ENCODE peak calls at places on chromosome 7, in six cellular contexts. P is activated naive CD8-positive, alpha-beta T cell treated with anti-CD3 and anti-CD28 coated beads, Interleukin-2, amount 50 U/mL, for 24 hours; O is adrenal gland; M is activated CD4-positive, alpha-beta T cell treated with anti-CD3 and anti-CD28 coated beads, Interleukin-2, amount 10 ng/mL, durations not matched to agents 7 days and 5 days; I is cardiac fibroblast; G is HL-60. L is an unnamed sample.

GRCh38 chr7:121891731-121892130 is 18.8 kb downstream of the PTPRZ1 start:
- DNase-seq in O (no peak), P (no peak), G (no peak), I (no peak), M (no peak), L (no peak)

GRCh38 chr7:37833107-37833817 is 15.1 kb upstream of the NME8 start:
- DNase-seq in P (peak; percentile 40), I (peak; percentile 65), M (peak; percentile 53), G (peak; percentile 45), O (peak; percentile 40), L (peak; percentile 27)

GRCh38 chr7:101245147-101245668 is 327 bp upstream of the FIS1 start:
- DNase-seq in O (no peak), G (no peak), P (no peak), I (peak; percentile 20), M (no peak), L (no peak)

GRCh38 chr7:5063698-5064097 is 18.0 kb downstream of the RBAK start:
- DNase-seq in M (no peak), O (no peak), G (no peak), P (no peak), I (peak; percentile 25), L (no peak)

GRCh38 chr7:51279391-51280023 is 37.1 kb downstream of the COBL start:
- DNase-seq in P (no peak), I (no peak), M (no peak), G (no peak), O (no peak), L (no peak)

GRCh38 chr7:46279290-46279689 is 358.2 kb upstream of the IGFBP3 start:
- DNase-seq in I (no peak), O (no peak), M (no peak), G (no peak), P (no peak), L (no peak)

GRCh38 chr7:27576360-27576944 is 86.2 kb downstream of the HIBADH start:
- DNase-seq in M (no peak), G (no peak), I (peak; percentile 64), O (no peak), P (no peak), L (no peak)

GRCh38 chr7:70092314-70093303 is 494.3 kb downstream of the AUTS2 start:
- DNase-seq in O (no peak), P (no peak), G (no peak), I (no peak), M (no peak), L (no peak)

GRCh38 chr7:150451097-150451793 is 815 bp downstream of the GIMAP8 start:
- DNase-seq in G (no peak), M (peak; percentile 82), P (peak; percentile 77), I (no peak), O (no peak), L (peak; percentile 65)

GRCh38 chr7:27147211-27148030 is at the start of gene HOXA6:
- DNase-seq in M (no peak), P (no peak), G (no peak), I (no peak), O (peak; percentile 89), L (peak; percentile 54)

GRCh38 chr7:154832557-154833138 is 170.3 kb downstream of the PAXIP1 start:
- DNase-seq in P (no peak), O (no peak), M (no peak), G (peak; percentile 19), I (no peak), L (peak; percentile 57)

GRCh38 chr7:45221266-45221665 is 63.7 kb downstream of the RAMP3 start:
- DNase-seq in M (no peak), O (no peak), G (no peak), P (no peak), I (no peak), L (no peak)

GRCh38 chr7:135333196-135333595 is 99.6 kb downstream of the STRA8 start:
- DNase-seq in O (no peak), P (peak; percentile 6), I (peak; percentile 71), G (no peak), M (no peak), L (no peak)

GRCh38 chr7:111394891-111395290 is 167.4 kb downstream of the IMMP2L start:
- DNase-seq in M (no peak), P (no peak), O (no peak), I (no peak), G (no peak), L (no peak)

GRCh38 chr7:2930310-2931033 is 86.4 kb upstream of the GNA12 start:
- DNase-seq in M (no peak), G (no peak), I (no peak), P (no peak), O (no peak), L (no peak)

GRCh38 chr7:111090834-111091233 is at the start of gene LRRN3:
- DNase-seq in O (peak; percentile 64), P (peak; percentile 64), G (no peak), I (peak; percentile 61), M (peak; percentile 81), L (no peak)

GRCh38 chr7:150325110-150325611 is 1.8 kb upstream of the ACTR3C start:
- DNase-seq in P (no peak), I (peak; percentile 56), M (no peak), G (peak; percentile 90), O (peak; percentile 24), L (no peak)

GRCh38 chr7:69624431-69624830 is 26.2 kb downstream of the AUTS2 start:
- DNase-seq in G (no peak), M (no peak), I (no peak), P (no peak), O (no peak), L (no peak)

GRCh38 chr7:158581440-158582088 is 6.1 kb downstream of the PTPRN2 start:
- DNase-seq in I (no peak), P (no peak), G (no peak), M (no peak), O (no peak), L (no peak)

GRCh38 chr7:2164156-2164555 is 68.6 kb downstream of the MAD1L1 start:
- DNase-seq in I (no peak), P (no peak), G (no peak), M (no peak), O (no peak), L (no peak)

GRCh38 chr7:34075976-34076375 is 170.6 kb downstream of the BMPER start:
- DNase-seq in G (no peak), I (peak; percentile 54), M (no peak), O (no peak), P (no peak), L (no peak)

GRCh38 chr7:926061-927030 is 28.1 kb downstream of the ADAP1 start:
- DNase-seq in O (no peak), P (no peak), M (no peak), G (no peak), I (no peak), L (peak; percentile 54)

GRCh38 chr7:38744746-38745145 is 113.6 kb upstream of the AMPH start:
- DNase-seq in P (no peak), G (no peak), I (peak; percentile 97), M (no peak), O (no peak), L (no peak)

GRCh38 chr7:119660085-119660484 is 612.9 kb upstream of the KCND2 start:
- DNase-seq in I (no peak), P (no peak), G (no peak), O (no peak), M (no peak), L (no peak)

GRCh38 chr7:154965014-154965413 is 37.9 kb downstream of the PAXIP1 start:
- DNase-seq in I (no peak), M (no peak), O (no peak), P (no peak), G (no peak), L (no peak)

GRCh38 chr7:41051525-41051924 is 651.4 kb downstream of the INHBA start:
- DNase-seq in I (no peak), P (no peak), M (no peak), O (no peak), G (no peak), L (no peak)

GRCh38 chr7:33024189-33024757 is 38.3 kb downstream of the NT5C3A start:
- DNase-seq in P (no peak), M (no peak), G (no peak), O (no peak), I (no peak), L (no peak)

GRCh38 chr7:17206354-17206905 is 92.0 kb upstream of the AHR start:
- DNase-seq in M (no peak), P (no peak), I (no peak), G (no peak), O (no peak), L (no peak)

GRCh38 chr7:134781171-134781570 is 1.7 kb downstream of the CALD1 start:
- DNase-seq in M (no peak), O (no peak), I (peak; percentile 50), G (no peak), P (no peak), L (no peak)

GRCh38 chr7:34751725-34752643 is 94.0 kb downstream of the NPSR1 start:
- DNase-seq in M (no peak), O (no peak), G (no peak), P (no peak), I (no peak), L (no peak)

GRCh38 chr7:97026705-97027426 is 2.2 kb upstream of the DLX5 start:
- DNase-seq in I (no peak), M (no peak), G (peak; percentile 34), P (no peak), O (no peak), L (no peak)

GRCh38 chr7:29106128-29106988 is 40.0 kb downstream of the CPVL start:
- DNase-seq in I (peak; percentile 79), G (peak; percentile 42), M (peak; percentile 59), O (peak; percentile 55), P (no peak), L (peak; percentile 52)

GRCh38 chr7:40374575-40374974 is 239.8 kb downstream of the SUGCT start:
- DNase-seq in G (no peak), O (no peak), M (no peak), I (no peak), P (no peak), L (no peak)

L was measured in right lobe of liver.